ENCODE peak calls at places on chromosomes 7 and 10, in ten cellular contexts. One of them, this sample, is unnamed.

GRCh38 chr10:60237977-60238376 is 151.7 kb downstream of the ANK3 start:
- DNase-seq in adrenal gland: no peak
- DNase-seq in psoas muscle: no peak
- DNase-seq in A549: no peak
- DNase-seq in neural crest cell: no peak
- DNase-seq in astrocyte of the spinal cord: no peak
- DNase-seq in GM12865: peak; percentile 41
- DNase-seq in Calu3: no peak
- DNase-seq in endothelial cell of umbilical vein: no peak
- DNase-seq in fibroblast of mammary gland: peak; percentile 52
- DNase-seq in this sample: peak; percentile 16

GRCh38 chr7:135790371-135790977 is 41.9 kb upstream of the FAM180A start:
- DNase-seq in psoas muscle: no peak
- DNase-seq in endothelial cell of umbilical vein: no peak
- DNase-seq in A549: no peak
- DNase-seq in GM12865: no peak
- DNase-seq in Calu3: no peak
- DNase-seq in astrocyte of the spinal cord: no peak
- DNase-seq in adrenal gland: no peak
- DNase-seq in neural crest cell: no peak
- DNase-seq in fibroblast of mammary gland: no peak
- DNase-seq in this sample: no peak

GRCh38 chr10:128727114-128727513 is 600.9 kb upstream of the MKI67 start:
- DNase-seq in GM12865: no peak
- DNase-seq in endothelial cell of umbilical vein: no peak
- DNase-seq in adrenal gland: no peak
- DNase-seq in Calu3: no peak
- DNase-seq in psoas muscle: no peak
- DNase-seq in fibroblast of mammary gland: no peak
- DNase-seq in neural crest cell: no peak
- DNase-seq in astrocyte of the spinal cord: no peak
- DNase-seq in A549: no peak
- DNase-seq in this sample: no peak

GRCh38 chr10:92124524-92125168 is 166.2 kb downstream of the CPEB3 start:
- DNase-seq in psoas muscle: no peak
- DNase-seq in adrenal gland: peak; percentile 52
- DNase-seq in GM12865: no peak
- DNase-seq in neural crest cell: no peak
- DNase-seq in Calu3: peak; percentile 11
- DNase-seq in astrocyte of the spinal cord: peak; percentile 88
- DNase-seq in A549: no peak
- DNase-seq in fibroblast of mammary gland: peak; percentile 95
- DNase-seq in endothelial cell of umbilical vein: peak; percentile 97
- DNase-seq in this sample: no peak

GRCh38 chr7:18239212-18239611 is 211.6 kb upstream of the PRPS1L1 start:
- DNase-seq in Calu3: no peak
- DNase-seq in psoas muscle: no peak
- DNase-seq in fibroblast of mammary gland: no peak
- DNase-seq in neural crest cell: no peak
- DNase-seq in GM12865: no peak
- DNase-seq in endothelial cell of umbilical vein: no peak
- DNase-seq in A549: no peak
- DNase-seq in astrocyte of the spinal cord: no peak
- DNase-seq in adrenal gland: no peak
- DNase-seq in this sample: no peak

GRCh38 chr10:97731346-97732051 is 5.4 kb upstream of the ZFYVE27 start:
- DNase-seq in adrenal gland: peak; percentile 87
- DNase-seq in Calu3: peak; percentile 64
- DNase-seq in GM12865: peak; percentile 71
- DNase-seq in neural crest cell: peak; percentile 74
- DNase-seq in A549: peak; percentile 60
- DNase-seq in fibroblast of mammary gland: peak; percentile 79
- DNase-seq in endothelial cell of umbilical vein: peak; percentile 79
- DNase-seq in psoas muscle: peak; percentile 39
- DNase-seq in astrocyte of the spinal cord: peak; percentile 70
- DNase-seq in this sample: peak; percentile 61

GRCh38 chr10:113052076-113052830 is 102.2 kb downstream of the TCF7L2 start:
- DNase-seq in endothelial cell of umbilical vein: no peak
- DNase-seq in neural crest cell: no peak
- DNase-seq in GM12865: peak; percentile 2
- DNase-seq in A549: no peak
- DNase-seq in psoas muscle: no peak
- DNase-seq in astrocyte of the spinal cord: no peak
- DNase-seq in Calu3: no peak
- DNase-seq in adrenal gland: no peak
- DNase-seq in fibroblast of mammary gland: peak; percentile 62
- DNase-seq in this sample: no peak

GRCh38 chr7:27165655-27166474 is 528 bp upstream of the HOXA9 start:
- DNase-seq in GM12865: no peak
- DNase-seq in fibroblast of mammary gland: peak; percentile 62
- DNase-seq in astrocyte of the spinal cord: no peak
- DNase-seq in endothelial cell of umbilical vein: no peak
- DNase-seq in psoas muscle: peak; percentile 15
- DNase-seq in adrenal gland: no peak
- DNase-seq in Calu3: no peak
- DNase-seq in neural crest cell: no peak
- DNase-seq in A549: no peak
- DNase-seq in this sample: no peak

GRCh38 chr7:31455844-31456243 is 58.0 kb upstream of the ITPRID1 start:
- DNase-seq in fibroblast of mammary gland: no peak
- DNase-seq in adrenal gland: no peak
- DNase-seq in GM12865: no peak
- DNase-seq in Calu3: no peak
- DNase-seq in A549: no peak
- DNase-seq in endothelial cell of umbilical vein: no peak
- DNase-seq in astrocyte of the spinal cord: no peak
- DNase-seq in psoas muscle: no peak
- DNase-seq in neural crest cell: no peak
- DNase-seq in this sample: no peak

GRCh38 chr7:51376420-51377092 is 59.9 kb upstream of the COBL start:
- DNase-seq in endothelial cell of umbilical vein: no peak
- DNase-seq in neural crest cell: no peak
- DNase-seq in astrocyte of the spinal cord: peak; percentile 46
- DNase-seq in adrenal gland: no peak
- DNase-seq in psoas muscle: no peak
- DNase-seq in A549: no peak
- DNase-seq in Calu3: peak; percentile 32
- DNase-seq in fibroblast of mammary gland: peak; percentile 55
- DNase-seq in GM12865: no peak
- DNase-seq in this sample: no peak

GRCh38 chr10:112663181-112663879 is 216.3 kb downstream of the VTI1A start:
- DNase-seq in GM12865: no peak
- DNase-seq in neural crest cell: no peak
- DNase-seq in astrocyte of the spinal cord: peak; percentile 56
- DNase-seq in A549: peak; percentile 15
- DNase-seq in endothelial cell of umbilical vein: no peak
- DNase-seq in Calu3: no peak
- DNase-seq in psoas muscle: no peak
- DNase-seq in adrenal gland: no peak
- DNase-seq in fibroblast of mammary gland: peak; percentile 70
- DNase-seq in this sample: no peak

GRCh38 chr7:150867592-150867991 is 15.3 kb downstream of the AOC1 start:
- DNase-seq in GM12865: peak; percentile 30
- DNase-seq in fibroblast of mammary gland: no peak
- DNase-seq in psoas muscle: no peak
- DNase-seq in astrocyte of the spinal cord: no peak
- DNase-seq in A549: no peak
- DNase-seq in Calu3: no peak
- DNase-seq in adrenal gland: no peak
- DNase-seq in endothelial cell of umbilical vein: no peak
- DNase-seq in neural crest cell: no peak
- DNase-seq in this sample: no peak

GRCh38 chr10:129365767-129366400 is 101.2 kb upstream of the MGMT start:
- DNase-seq in adrenal gland: no peak
- DNase-seq in A549: no peak
- DNase-seq in GM12865: peak; percentile 5
- DNase-seq in Calu3: no peak
- DNase-seq in psoas muscle: no peak
- DNase-seq in fibroblast of mammary gland: no peak
- DNase-seq in astrocyte of the spinal cord: no peak
- DNase-seq in endothelial cell of umbilical vein: no peak
- DNase-seq in neural crest cell: no peak
- DNase-seq in this sample: no peak

GRCh38 chr10:130737622-130738021 is 573.9 kb downstream of the TCERG1L start:
- DNase-seq in endothelial cell of umbilical vein: no peak
- DNase-seq in Calu3: no peak
- DNase-seq in neural crest cell: peak; percentile 58
- DNase-seq in GM12865: no peak
- DNase-seq in A549: no peak
- DNase-seq in adrenal gland: no peak
- DNase-seq in fibroblast of mammary gland: no peak
- DNase-seq in astrocyte of the spinal cord: no peak
- DNase-seq in psoas muscle: no peak
- DNase-seq in this sample: no peak

GRCh38 chr7:159215053-159215452 is 70.4 kb upstream of the VIPR2 start:
- DNase-seq in astrocyte of the spinal cord: no peak
- DNase-seq in Calu3: no peak
- DNase-seq in psoas muscle: no peak
- DNase-seq in GM12865: no peak
- DNase-seq in endothelial cell of umbilical vein: no peak
- DNase-seq in adrenal gland: no peak
- DNase-seq in neural crest cell: no peak
- DNase-seq in fibroblast of mammary gland: no peak
- DNase-seq in A549: no peak
- DNase-seq in this sample: no peak

DNA sequence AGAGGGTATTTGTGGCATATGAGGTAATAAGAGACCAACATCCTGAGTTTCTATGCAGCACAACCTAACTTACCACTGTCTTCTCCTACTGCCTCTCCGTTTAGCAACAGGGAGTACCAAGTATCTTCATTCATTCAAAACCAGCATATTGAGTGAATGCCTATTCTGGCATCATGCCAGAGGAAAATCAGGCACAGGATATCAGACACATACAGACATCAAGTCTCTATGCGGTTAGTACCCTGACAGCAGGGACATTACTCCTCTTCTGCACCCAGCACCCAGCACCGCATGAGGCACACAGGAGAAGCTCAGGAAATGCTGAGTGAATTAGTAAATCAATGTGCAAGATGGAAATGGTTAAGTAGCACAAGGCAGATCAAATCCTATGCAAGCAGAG is 146.2 kb downstream of the PLXNA4 start:
- DNase-seq in psoas muscle: no peak
- DNase-seq in A549: no peak
- DNase-seq in adrenal gland: no peak
- DNase-seq in fibroblast of mammary gland: peak; percentile 10
- DNase-seq in endothelial cell of umbilical vein: peak; percentile 47
- DNase-seq in GM12865: no peak
- DNase-seq in neural crest cell: no peak
- DNase-seq in astrocyte of the spinal cord: no peak
- DNase-seq in Calu3: no peak
- DNase-seq in this sample: no peak
- TF ChIP-seq CTCF in psoas muscle: no peak
- TF ChIP-seq CTCF in A549: no peak
- TF ChIP-seq CTCF in adrenal gland: no peak
- TF ChIP-seq CTCF in fibroblast of mammary gland: no peak
- TF ChIP-seq CTCF in endothelial cell of umbilical vein: no peak
- TF ChIP-seq CTCF in GM12865: no peak
- TF ChIP-seq CTCF in neural crest cell: no peak
- TF ChIP-seq CTCF in astrocyte of the spinal cord: no peak
- TF ChIP-seq CTCF in Calu3: no peak
- TF ChIP-seq CTCF in this sample: no peak

GRCh38 chr7:75914655-75915415 is at the start of gene POR:
- DNase-seq in endothelial cell of umbilical vein: peak; percentile 94
- DNase-seq in neural crest cell: peak; percentile 97
- DNase-seq in adrenal gland: peak; percentile 96
- DNase-seq in GM12865: peak; percentile 97
- DNase-seq in psoas muscle: peak; percentile 96
- DNase-seq in Calu3: peak; percentile 95
- DNase-seq in fibroblast of mammary gland: peak; percentile 85
- DNase-seq in A549: peak; percentile 86
- DNase-seq in astrocyte of the spinal cord: peak; percentile 92
- DNase-seq in this sample: peak; percentile 97
- TF ChIP-seq CTCF in endothelial cell of umbilical vein: no peak
- TF ChIP-seq CTCF in neural crest cell: no peak
- TF ChIP-seq CTCF in adrenal gland: no peak
- TF ChIP-seq CTCF in GM12865: no peak
- TF ChIP-seq CTCF in psoas muscle: peak; percentile 19
- TF ChIP-seq CTCF in Calu3: no peak
- TF ChIP-seq CTCF in fibroblast of mammary gland: no peak
- TF ChIP-seq CTCF in A549: no peak
- TF ChIP-seq CTCF in astrocyte of the spinal cord: no peak
- TF ChIP-seq CTCF in this sample: no peak

GRCh38 chr7:44454348-44454747 is 36.1 kb downstream of the NUDCD3 start:
- DNase-seq in Calu3: no peak
- DNase-seq in adrenal gland: no peak
- DNase-seq in psoas muscle: no peak
- DNase-seq in astrocyte of the spinal cord: no peak
- DNase-seq in GM12865: no peak
- DNase-seq in A549: no peak
- DNase-seq in endothelial cell of umbilical vein: no peak
- DNase-seq in fibroblast of mammary gland: no peak
- DNase-seq in neural crest cell: no peak
- DNase-seq in this sample: no peak
- TF ChIP-seq CTCF in Calu3: no peak
- TF ChIP-seq CTCF in adrenal gland: no peak
- TF ChIP-seq CTCF in psoas muscle: no peak
- TF ChIP-seq CTCF in astrocyte of the spinal cord: no peak
- TF ChIP-seq CTCF in GM12865: no peak
- TF ChIP-seq CTCF in A549: no peak
- TF ChIP-seq CTCF in endothelial cell of umbilical vein: no peak
- TF ChIP-seq CTCF in fibroblast of mammary gland: no peak
- TF ChIP-seq CTCF in neural crest cell: no peak
- TF ChIP-seq CTCF in this sample: no peak

GRCh38 chr7:68063171-68063570 is 1066.5 kb downstream of the TYW1 start:
- DNase-seq in Calu3: no peak
- DNase-seq in GM12865: no peak
- DNase-seq in fibroblast of mammary gland: no peak
- DNase-seq in adrenal gland: no peak
- DNase-seq in astrocyte of the spinal cord: no peak
- DNase-seq in endothelial cell of umbilical vein: no peak
- DNase-seq in A549: no peak
- DNase-seq in neural crest cell: peak; percentile 7
- DNase-seq in psoas muscle: no peak
- DNase-seq in this sample: no peak
- TF ChIP-seq CTCF in Calu3: no peak
- TF ChIP-seq CTCF in GM12865: peak; percentile 5
- TF ChIP-seq CTCF in fibroblast of mammary gland: peak; percentile 13
- TF ChIP-seq CTCF in adrenal gland: peak; percentile 32
- TF ChIP-seq CTCF in astrocyte of the spinal cord: no peak
- TF ChIP-seq CTCF in endothelial cell of umbilical vein: no peak
- TF ChIP-seq CTCF in A549: peak; percentile 43
- TF ChIP-seq CTCF in neural crest cell: peak; percentile 62
- TF ChIP-seq CTCF in psoas muscle: no peak
- TF ChIP-seq CTCF in this sample: no peak

GRCh38 chr7:22586806-22587180 is 86.8 kb upstream of the STEAP1B start:
- DNase-seq in neural crest cell: no peak
- DNase-seq in astrocyte of the spinal cord: no peak
- DNase-seq in Calu3: peak; percentile 75
- DNase-seq in GM12865: no peak
- DNase-seq in psoas muscle: no peak
- DNase-seq in A549: no peak
- DNase-seq in adrenal gland: no peak
- DNase-seq in fibroblast of mammary gland: peak; percentile 56
- DNase-seq in endothelial cell of umbilical vein: no peak
- DNase-seq in this sample: no peak
- TF ChIP-seq CTCF in neural crest cell: peak; percentile 55
- TF ChIP-seq CTCF in astrocyte of the spinal cord: peak; percentile 55
- TF ChIP-seq CTCF in Calu3: peak; percentile 31
- TF ChIP-seq CTCF in GM12865: no peak
- TF ChIP-seq CTCF in psoas muscle: peak; percentile 22
- TF ChIP-seq CTCF in A549: peak; percentile 36
- TF ChIP-seq CTCF in adrenal gland: peak; percentile 51
- TF ChIP-seq CTCF in fibroblast of mammary gland: peak; percentile 57
- TF ChIP-seq CTCF in endothelial cell of umbilical vein: peak; percentile 56
- TF ChIP-seq CTCF in this sample: no peak

GRCh38 chr7:74587435-74588126 is 69.9 kb upstream of the GTF2I start:
- DNase-seq in GM12865: peak; percentile 91
- DNase-seq in Calu3: peak; percentile 75
- DNase-seq in neural crest cell: peak; percentile 22
- DNase-seq in psoas muscle: peak; percentile 90
- DNase-seq in astrocyte of the spinal cord: peak; percentile 90
- DNase-seq in A549: peak; percentile 96
- DNase-seq in endothelial cell of umbilical vein: peak; percentile 88
- DNase-seq in fibroblast of mammary gland: peak; percentile 94
- DNase-seq in adrenal gland: peak; percentile 97
- DNase-seq in this sample: peak; percentile 89
- TF ChIP-seq CTCF in GM12865: no peak
- TF ChIP-seq CTCF in Calu3: no peak
- TF ChIP-seq CTCF in neural crest cell: no peak
- TF ChIP-seq CTCF in psoas muscle: no peak
- TF ChIP-seq CTCF in astrocyte of the spinal cord: no peak
- TF ChIP-seq CTCF in A549: no peak
- TF ChIP-seq CTCF in endothelial cell of umbilical vein: no peak
- TF ChIP-seq CTCF in fibroblast of mammary gland: no peak
- TF ChIP-seq CTCF in adrenal gland: peak; percentile 23
- TF ChIP-seq CTCF in this sample: no peak